ENCODE peak calls at places on chromosomes 7 and 10, in five cellular contexts. I is uterus, V is spleen, L is MM.1S, G is esophagus muscularis mucosa. D is an unnamed sample. For H3K27me3, the result is how much of the 10 kb centered on the place peaks cover.

GRCh38 chr7:28848906-28849305 is 109.2 kb downstream of the TRIL start:
- DNase-seq in I (no peak), V (no peak), L (no peak), G (no peak), D (no peak)

GRCh38 chr7:102966450-102966849 is 53.6 kb downstream of the LRRC17 start:
- DNase-seq in I (no peak), V (no peak), L (no peak), G (peak), D (no peak)

GRCh38 chr10:80498833-80499671 is 38.6 kb upstream of the SH2D4B start:
- DNase-seq in I (peak), V (peak), L (no peak), G (peak), D (peak)

GRCh38 chr10:50577681-50578350 is 45.9 kb downstream of the SGMS1 start:
- DNase-seq in I (no peak), V (no peak), L (no peak), G (no peak), D (peak)

GRCh38 chr10:97891497-97892167 is 42.0 kb downstream of the GOLGA7B start:
- DNase-seq in I (no peak), V (peak), L (no peak), G (no peak), D (no peak)

GRCh38 chr7:101278461-101279292 is 33.8 kb upstream of the FIS1 start:
- DNase-seq in I (no peak), V (no peak), L (no peak), G (no peak), D (no peak)

GRCh38 chr7:147014596-147014995 is 898.0 kb downstream of the CNTNAP2 start:
- DNase-seq in I (no peak), V (no peak), L (no peak), G (no peak), D (no peak)

GRCh38 chr7:45331563-45331962 is 174.0 kb downstream of the RAMP3 start:
- DNase-seq in I (no peak), V (no peak), L (no peak), G (no peak), D (no peak)

GRCh38 chr10:103926722-103927319 is 8.8 kb upstream of the STN1 start:
- DNase-seq in I (no peak), V (no peak), L (no peak), G (peak), D (no peak)

GRCh38 chr10:20240643-20241042 is 424.4 kb downstream of the PLXDC2 start:
- DNase-seq in I (no peak), V (no peak), L (no peak), G (no peak), D (no peak)
- H3K27me3 ChIP-seq in I (under half), V (under half), L (under half), G (under half), D (under half)

GRCh38 chr7:76049295-76049694 is 1.4 kb downstream of the MDH2 start:
- DNase-seq in I (no peak), V (no peak), L (no peak), G (no peak), D (no peak)
- H3K4me3 ChIP-seq in I (peak), V (peak), L (peak), G (peak), D (peak)

DNA sequence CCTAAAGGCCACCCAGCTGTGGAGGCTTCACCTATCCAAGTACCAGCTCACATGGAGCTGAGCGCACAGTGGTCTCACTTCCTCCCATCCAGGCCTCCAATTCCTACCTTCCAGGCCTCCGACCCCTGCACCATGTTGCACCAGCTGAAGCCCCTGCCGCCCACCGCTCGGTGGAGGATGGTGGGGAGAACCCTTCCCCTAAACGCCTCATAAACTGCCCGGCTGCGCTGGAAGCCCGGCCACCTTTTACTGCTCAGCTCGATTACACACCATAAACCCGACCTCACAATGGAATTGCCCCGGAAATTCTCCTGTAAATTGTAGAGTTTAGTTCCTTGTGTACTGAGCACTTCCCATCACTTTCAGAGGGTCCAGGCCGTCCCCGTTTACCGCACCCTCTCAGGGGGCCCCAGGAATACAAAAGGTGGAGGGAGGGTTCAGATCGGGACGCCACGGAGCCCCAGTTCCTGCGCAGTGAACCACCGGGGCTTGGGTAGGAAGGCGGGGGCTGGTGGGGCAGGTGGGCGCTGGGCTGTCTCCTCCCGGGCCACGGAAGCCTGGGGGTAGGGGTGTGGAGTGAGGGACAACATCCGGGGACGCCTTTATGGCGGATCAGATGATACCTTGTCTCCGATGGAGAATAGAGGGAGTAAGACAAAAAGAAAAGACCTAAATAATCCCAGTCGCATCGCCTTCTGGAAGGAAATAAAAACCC is 1.4 kb upstream of the HOXA7 start:
- DNase-seq in I (no peak), V (no peak), L (no peak), G (no peak), D (no peak)
- H3K27me3 ChIP-seq in I (under half), V (half or more), L (half or more), G (under half), D (under half)

GRCh38 chr7:99394188-99394502 is 14.3 kb downstream of the PDAP1 start:
- DNase-seq in I (no peak), V (no peak), L (no peak), G (no peak), D (no peak)

GRCh38 chr7:99392046-99392445 is 16.4 kb downstream of the PDAP1 start:
- DNase-seq in I (no peak), V (no peak), L (no peak), G (no peak), D (no peak)

GRCh38 chr7:99393363-99394187 is 14.8 kb downstream of the PDAP1 start:
- DNase-seq in I (peak), V (no peak), L (no peak), G (no peak), D (peak)

GRCh38 chr7:99390941-99391602 is 16.5 kb downstream of the ARPC1B start:
- DNase-seq in I (no peak), V (no peak), L (no peak), G (no peak), D (no peak)

DNA sequence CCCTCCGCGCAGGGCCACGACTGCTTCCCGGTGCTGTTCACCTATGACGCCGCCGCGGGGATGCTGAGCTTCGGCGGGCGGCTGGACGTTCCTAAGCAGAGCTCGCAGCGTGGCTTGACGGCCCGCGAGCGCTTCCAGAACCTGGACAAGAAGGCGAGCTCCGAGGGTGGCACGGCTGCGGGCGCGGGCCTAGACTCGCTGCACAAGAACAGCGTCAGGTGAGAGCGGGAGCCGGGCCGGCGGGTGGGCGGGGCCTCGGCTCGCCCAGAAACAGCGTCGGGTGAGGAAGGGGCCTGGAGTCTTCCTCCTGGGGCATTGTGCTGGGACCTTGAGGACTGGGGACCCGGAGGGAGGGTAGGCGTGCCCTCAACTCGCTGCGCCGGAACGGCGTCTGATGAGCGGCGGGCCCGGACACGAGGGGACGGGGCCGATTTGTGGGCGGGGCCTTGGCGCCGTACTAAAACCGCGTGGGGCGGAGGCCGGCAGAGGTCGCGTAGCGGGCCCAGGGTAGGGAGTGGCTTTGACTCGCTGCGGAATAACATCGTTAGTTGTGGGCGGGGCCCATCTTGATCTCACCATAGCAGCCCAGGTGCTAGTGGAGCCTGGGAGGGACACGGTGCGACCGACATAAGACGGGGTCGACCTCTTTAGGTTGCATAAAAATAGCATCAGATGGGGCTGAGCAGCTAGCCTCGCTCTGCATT is 15.6 kb downstream of the PDAP1 start:
- DNase-seq in I (peak), V (peak), L (peak), G (peak), D (no peak)
- H3K4me3 ChIP-seq in I (peak), V (peak), L (peak), G (peak), D (peak)

GRCh38 chr10:3500408-3500856 is 284.6 kb downstream of the KLF6 start:
- DNase-seq in I (no peak), V (no peak), L (no peak), G (no peak), D (no peak)

GRCh38 chr10:3499120-3499519 is 285.9 kb downstream of the KLF6 start:
- DNase-seq in I (no peak), V (no peak), L (no peak), G (no peak), D (no peak)

GRCh38 chr10:3497581-3497980 is 287.4 kb downstream of the KLF6 start:
- DNase-seq in I (no peak), V (no peak), L (no peak), G (no peak), D (no peak)

GRCh38 chr10:3503299-3503698 is 281.7 kb downstream of the KLF6 start:
- DNase-seq in I (no peak), V (no peak), L (no peak), G (no peak), D (no peak)

GRCh38 chr10:3502606-3503005 is 282.4 kb downstream of the KLF6 start:
- DNase-seq in I (no peak), V (no peak), L (no peak), G (no peak), D (no peak)
- H3K27me3 ChIP-seq in I (under half), V (under half), L (under half), G (under half), D (under half)